ENCODE peak calls at places on chromosome 6, in nine cellular contexts. O is WERI-Rb-1, V is MM.1S, Y is cardiac fibroblast, S is hepatocyte, H is AG04450, D is HL-60, F is spleen, G is esophagus squamous epithelium. L is an unnamed sample.

GRCh38 chr6:17714879-17715860 is 8.4 kb upstream of the NUP153 start:
- DNase-seq in H (peak; percentile 80), F (no peak), V (no peak), G (no peak), O (no peak), Y (peak; percentile 82), S (peak; percentile 35), D (peak; percentile 21), L (peak; percentile 63)

GRCh38 chr6:114342086-114342825 is 567 bp downstream of the HS3ST5 start:
- DNase-seq in H (no peak), V (peak; percentile 64), O (peak; percentile 37), D (no peak), Y (no peak), S (peak; percentile 52), G (no peak), F (peak; percentile 73), L (peak; percentile 32)

GRCh38 chr6:41025966-41026365 is 13.1 kb downstream of the UNC5CL start:
- DNase-seq in D (no peak), G (no peak), Y (no peak), O (no peak), V (no peak), H (no peak), S (no peak), F (no peak), L (no peak)

GRCh38 chr6:106620931-106621672 is 8.2 kb downstream of the RTN4IP1 start:
- DNase-seq in H (no peak), G (no peak), O (no peak), V (no peak), Y (peak; percentile 20), S (no peak), F (no peak), D (no peak), L (no peak)

GRCh38 chr6:81572020-81572419 is 180.5 kb downstream of the TENT5A start:
- DNase-seq in G (no peak), F (no peak), S (peak; percentile 26), D (no peak), H (peak; percentile 21), Y (no peak), O (no peak), V (no peak), L (no peak)

GRCh38 chr6:151060096-151060741 is 179.5 kb upstream of the AKAP12 start:
- DNase-seq in G (no peak), F (no peak), O (no peak), S (peak; percentile 57), H (peak; percentile 71), D (no peak), V (no peak), Y (peak; percentile 77), L (no peak)

GRCh38 chr6:163323719-163324118 is 90.8 kb upstream of the QKI start:
- DNase-seq in G (no peak), Y (no peak), S (no peak), V (no peak), F (no peak), O (no peak), H (no peak), D (no peak), L (no peak)

GRCh38 chr6:170178561-170179477 is 112.1 kb downstream of the DLL1 start:
- DNase-seq in F (peak; percentile 74), S (no peak), V (no peak), D (no peak), H (no peak), G (no peak), O (no peak), Y (peak; percentile 95), L (no peak)

GRCh38 chr6:90537027-90537426 is 49.8 kb downstream of the MAP3K7 start:
- DNase-seq in V (no peak), F (no peak), H (no peak), D (no peak), O (no peak), Y (peak; percentile 73), S (no peak), G (no peak), L (no peak)

GRCh38 chr6:8674088-8674487 is 238.7 kb upstream of the SLC35B3 start:
- DNase-seq in G (no peak), D (no peak), Y (no peak), F (no peak), V (no peak), S (no peak), H (no peak), O (no peak), L (no peak)

GRCh38 chr6:44138717-44139350 is 11.5 kb downstream of the TMEM63B start:
- DNase-seq in O (no peak), V (no peak), H (no peak), S (no peak), Y (no peak), D (peak; percentile 15), G (no peak), F (peak; percentile 61), L (no peak)

GRCh38 chr6:44133003-44133931 is 5.9 kb downstream of the TMEM63B start:
- DNase-seq in V (no peak), H (no peak), G (no peak), S (peak; percentile 81), D (peak; percentile 19), F (no peak), O (peak; percentile 86), Y (peak; percentile 67), L (no peak)

GRCh38 chr6:44133981-44134711 is 6.8 kb downstream of the TMEM63B start:
- DNase-seq in Y (no peak), F (no peak), G (no peak), O (no peak), S (no peak), V (no peak), H (no peak), D (no peak), L (no peak)

GRCh38 chr6:44135173-44135748 is 7.9 kb downstream of the TMEM63B start:
- DNase-seq in H (no peak), S (peak; percentile 55), F (no peak), O (no peak), V (no peak), Y (no peak), D (no peak), G (no peak), L (no peak)

DNA sequence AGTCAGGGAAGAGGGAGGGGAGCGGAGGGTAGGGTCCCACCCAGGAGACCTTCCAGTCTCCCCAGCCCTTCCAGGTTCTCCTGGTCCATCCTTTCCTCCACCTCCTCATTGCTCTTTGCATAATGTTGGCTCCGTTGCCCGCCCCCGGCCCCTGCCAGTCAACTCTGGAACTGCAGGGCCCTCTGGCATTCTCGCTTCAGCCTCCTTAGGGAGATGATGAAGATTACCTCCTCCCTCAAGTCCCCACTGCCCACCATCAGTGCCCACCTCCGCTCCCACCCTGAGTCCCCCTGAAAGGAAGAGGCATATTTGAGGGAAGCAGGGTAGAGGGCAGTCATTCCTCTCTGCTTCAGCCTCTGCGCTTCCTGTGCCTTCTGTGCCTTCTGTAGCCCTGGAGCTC is 8.5 kb downstream of the TMEM63B start:
- DNase-seq in V (no peak), G (no peak), S (no peak), O (peak; percentile 9), D (no peak), F (peak; percentile 22), H (no peak), Y (no peak), L (no peak)
- TF ChIP-seq CTCF in V (no peak), G (no peak), S (no peak), O (no peak), D (no peak), F (no peak), H (peak; percentile 28), Y (no peak), L (no peak)

DNA sequence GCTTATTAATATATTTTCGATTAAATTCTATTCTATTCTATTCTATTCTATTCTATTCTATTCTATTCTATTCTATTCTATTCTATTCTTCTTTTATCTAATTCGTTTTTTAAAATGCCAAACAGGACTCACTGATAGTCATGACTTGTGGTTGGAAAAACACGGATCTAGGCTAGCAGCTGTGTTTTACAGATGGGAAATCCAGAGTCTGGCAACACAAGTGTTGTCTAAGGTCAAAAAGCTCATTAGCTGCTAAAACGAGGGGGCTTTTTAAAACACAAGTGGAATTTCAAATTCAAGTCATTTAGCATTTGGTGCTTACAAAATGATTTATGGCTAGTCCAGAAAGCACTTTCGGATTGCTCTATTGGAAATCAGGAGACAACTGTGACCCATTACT is 17.9 kb upstream of the MLIP start:
- DNase-seq in F (no peak), G (no peak), S (no peak), V (no peak), D (no peak), Y (no peak), H (no peak), O (no peak), L (no peak)
- TF ChIP-seq CTCF in F (no peak), G (no peak), S (no peak), V (no peak), D (no peak), Y (no peak), H (no peak), O (no peak), L (no peak)

GRCh38 chr6:141598487-141598886 is 534.2 kb upstream of the GJE1 start:
- DNase-seq in Y (peak; percentile 12), H (no peak), V (no peak), F (no peak), S (no peak), D (no peak), G (no peak), O (no peak), L (no peak)

GRCh38 chr6:141593311-141593710 is 539.4 kb upstream of the GJE1 start:
- DNase-seq in F (no peak), Y (no peak), G (no peak), O (no peak), S (no peak), H (no peak), V (no peak), D (no peak), L (no peak)

DNA sequence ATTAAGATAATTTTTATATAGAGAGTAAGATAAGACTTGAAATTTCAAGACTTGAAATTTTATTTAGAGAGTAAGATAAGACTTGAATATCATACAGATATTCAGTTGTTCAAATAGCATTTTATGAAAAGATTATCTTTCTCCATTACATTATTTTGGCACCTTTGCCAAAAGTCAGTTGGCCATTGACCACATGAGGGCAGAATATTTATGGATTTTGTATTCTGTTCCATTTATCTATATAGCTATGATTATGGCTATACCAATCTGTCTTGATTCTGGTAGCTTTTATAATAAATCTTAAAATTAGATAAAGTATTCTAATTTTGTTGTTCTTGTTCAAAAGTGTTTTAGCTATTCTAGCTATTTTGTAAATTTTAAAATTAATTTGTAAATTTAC is 537.9 kb upstream of the GJE1 start:
- DNase-seq in V (no peak), O (no peak), G (no peak), F (no peak), S (no peak), H (no peak), D (no peak), Y (peak; percentile 1), L (no peak)
- TF ChIP-seq CTCF in V (peak; percentile 4), O (no peak), G (no peak), F (no peak), S (no peak), H (no peak), D (no peak), Y (peak; percentile 25), L (no peak)

DNA sequence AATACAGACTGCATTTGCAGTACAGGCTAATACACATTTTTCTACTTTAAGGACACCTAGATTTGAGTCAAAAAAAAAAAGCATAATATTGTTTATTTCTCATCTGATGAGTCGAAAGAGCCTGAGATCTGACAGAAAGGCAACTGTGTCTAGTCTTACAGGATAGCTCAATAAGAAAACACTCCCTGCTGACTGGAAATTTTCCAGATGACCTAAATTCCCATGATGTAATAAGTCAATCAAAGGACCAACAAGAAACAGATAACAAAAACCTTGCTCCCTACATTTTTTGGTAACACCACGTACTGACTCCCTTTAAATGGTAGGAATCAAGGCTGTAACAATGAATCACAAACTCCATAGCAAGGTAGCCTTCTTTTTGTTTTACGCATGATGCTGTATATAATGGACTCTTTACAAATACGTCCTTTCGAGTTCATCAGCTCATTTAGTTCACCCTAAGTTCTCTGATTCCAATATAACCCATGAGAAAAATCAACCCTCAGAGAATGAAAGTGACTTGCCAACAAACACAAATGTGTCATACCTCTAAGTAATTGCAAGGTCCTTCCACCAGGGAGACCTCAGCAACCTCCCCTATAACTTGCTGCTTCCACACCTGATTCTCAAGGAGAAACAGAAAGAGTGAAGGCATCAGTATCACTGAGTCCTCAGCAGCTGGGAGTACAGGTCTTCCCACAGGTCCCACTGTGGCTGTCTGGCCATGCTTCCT is 12.1 kb downstream of the TBX18 start:
- DNase-seq in G (no peak), Y (peak; percentile 78), O (no peak), H (no peak), D (no peak), V (no peak), F (no peak), S (no peak), L (no peak)
- TF ChIP-seq CTCF in G (no peak), Y (peak; percentile 53), O (no peak), H (no peak), D (no peak), V (no peak), F (no peak), S (no peak), L (no peak)

L was measured in GM20000.